ENCODE peak calls at places on chromosomes 16 and 17, in eight cellular contexts. K is GM12864, L is endothelial cell, X is cardiac fibroblast, O is fibroblast of pulmonary artery, R is BJ, Z is progenitor cell of endocrine pancreas, B is Caco-2. G is an unnamed sample.

GRCh38 chr16:46658925-46659324 is 30.1 kb downstream of the VPS35 start:
- DNase-seq in L (no peak), R (no peak), X (no peak), O (no peak), B (no peak), Z (no peak), K (peak), G (no peak)

GRCh38 chr17:6853764-6854442 is 22.4 kb upstream of the TEKT1 start:
- DNase-seq in Z (no peak), L (peak), R (no peak), O (no peak), K (no peak), X (no peak), B (peak), G (no peak)

GRCh38 chr17:1074886-1075665 is 78.1 kb downstream of the TIMM22 start:
- DNase-seq in X (no peak), K (no peak), R (no peak), Z (no peak), B (no peak), L (no peak), O (no peak), G (no peak)

GRCh38 chr17:36858119-36859002 is 78.9 kb upstream of the LHX1 start:
- DNase-seq in B (no peak), R (no peak), Z (no peak), O (no peak), X (no peak), K (no peak), L (no peak), G (peak)

GRCh38 chr16:69078073-69078472 is 27.4 kb upstream of the HAS3 start:
- DNase-seq in R (no peak), K (no peak), Z (no peak), L (no peak), O (no peak), B (no peak), X (no peak), G (no peak)

GRCh38 chr17:29102046-29102445 is 59.1 kb downstream of the PIPOX start:
- DNase-seq in B (no peak), O (no peak), L (no peak), R (no peak), Z (no peak), X (no peak), K (no peak), G (no peak)

GRCh38 chr16:1674306-1674705 is 3.8 kb upstream of the JPT2 start:
- DNase-seq in L (no peak), K (no peak), R (no peak), X (no peak), O (no peak), Z (no peak), B (no peak), G (no peak)

GRCh38 chr16:54355251-54355650 is 68.7 kb upstream of the IRX3 start:
- DNase-seq in X (peak), L (no peak), B (no peak), K (no peak), R (no peak), Z (no peak), O (peak), G (no peak)

GRCh38 chr17:68731465-68731864 is 130.3 kb upstream of the FAM20A start:
- DNase-seq in B (no peak), Z (no peak), R (no peak), X (no peak), K (no peak), O (no peak), L (no peak), G (no peak)

GRCh38 chr16:55655709-55656694 is at the start of gene SLC6A2:
- DNase-seq in L (peak), R (no peak), K (no peak), O (no peak), X (peak), Z (peak), B (no peak), G (no peak)

GRCh38 chr17:74825003-74825627 is 34.6 kb downstream of the GRIN2C start:
- DNase-seq in Z (no peak), R (no peak), K (no peak), B (no peak), L (no peak), X (no peak), O (no peak), G (no peak)

GRCh38 chr17:72414967-72415853 is 294.4 kb downstream of the SOX9 start:
- DNase-seq in Z (no peak), O (no peak), L (no peak), X (no peak), B (no peak), R (no peak), K (no peak), G (no peak)

GRCh38 chr16:14372471-14372870 is 257.6 kb downstream of the PARN start:
- DNase-seq in B (no peak), X (no peak), Z (no peak), O (no peak), R (no peak), K (no peak), L (no peak), G (no peak)

GRCh38 chr17:8791910-8792270 is 7.3 kb downstream of the MFSD6L start:
- DNase-seq in L (no peak), X (peak), Z (no peak), B (no peak), R (peak), K (no peak), O (peak), G (no peak)

GRCh38 chr17:37446027-37446426 is 39.3 kb downstream of the TADA2A start:
- DNase-seq in O (no peak), Z (no peak), K (no peak), B (no peak), R (no peak), X (no peak), L (no peak), G (no peak)

GRCh38 chr16:31141489-31142108 is 6.1 kb upstream of the PRSS8 start:
- DNase-seq in Z (no peak), X (no peak), O (no peak), B (no peak), K (no peak), R (no peak), L (no peak), G (peak)

GRCh38 chr17:50787106-50787505 is 19.8 kb upstream of the ANKRD40CL start:
- DNase-seq in L (no peak), Z (no peak), O (no peak), X (no peak), B (no peak), R (no peak), K (no peak), G (no peak)

GRCh38 chr16:30748634-30749445 is 615 bp downstream of the PHKG2 start:
- DNase-seq in B (peak), R (no peak), Z (no peak), K (no peak), L (peak), X (peak), O (peak), G (peak)

GRCh38 chr17:75927286-75927922 is 13.4 kb downstream of the FBF1 start:
- DNase-seq in X (peak), Z (no peak), R (no peak), B (peak), O (no peak), K (no peak), L (peak), G (peak)

GRCh38 chr17:32319548-32319905 is 22.4 kb downstream of the C17orf75 start:
- DNase-seq in B (peak), K (no peak), O (peak), Z (peak), X (peak), L (peak), R (no peak), G (peak)

GRCh38 chr17:43598359-43599045 is 52.4 kb upstream of the ETV4 start:
- DNase-seq in K (no peak), X (no peak), R (no peak), Z (no peak), L (no peak), B (no peak), O (no peak), G (no peak)

GRCh38 chr17:42118545-42118944 is 2.6 kb downstream of the KAT2A start:
- DNase-seq in X (peak), K (no peak), O (peak), B (peak), L (peak), Z (no peak), R (no peak), G (peak)

GRCh38 chr16:84618428-84619102 is 687 bp upstream of the COTL1 start:
- DNase-seq in O (peak), R (peak), K (no peak), X (peak), L (no peak), B (peak), Z (no peak), G (peak)

GRCh38 chr17:75743625-75744206 is 21.3 kb downstream of the GALK1 start:
- DNase-seq in L (no peak), X (no peak), Z (no peak), B (no peak), O (no peak), R (no peak), K (no peak), G (no peak)

GRCh38 chr16:1763521-1764511 is 7.5 kb downstream of the NME3 start:
- DNase-seq in K (no peak), B (peak), R (no peak), O (no peak), L (peak), X (peak), Z (no peak), G (no peak)

GRCh38 chr17:1742371-1743093 is at the start of gene SERPINF2:
- DNase-seq in O (no peak), B (peak), X (no peak), R (no peak), Z (no peak), K (no peak), L (no peak), G (no peak)

GRCh38 chr16:22670044-22670536 is 143.9 kb upstream of the HS3ST2 start:
- DNase-seq in L (no peak), O (no peak), K (no peak), Z (no peak), B (no peak), X (peak), R (no peak), G (no peak)

GRCh38 chr16:88349153-88349902 is 33.4 kb upstream of the ZNF469 start:
- DNase-seq in K (no peak), B (no peak), X (no peak), R (no peak), Z (no peak), L (no peak), O (no peak), G (no peak)

GRCh38 chr16:48384982-48385271 is 286 bp downstream of the SIAH1 start:
- DNase-seq in X (peak), B (peak), R (no peak), O (peak), L (no peak), K (no peak), Z (no peak), G (no peak)

GRCh38 chr17:72592242-72592966 is 471.6 kb downstream of the SOX9 start:
- DNase-seq in Z (peak), O (peak), L (peak), X (peak), R (no peak), K (no peak), B (peak), G (peak)

GRCh38 chr16:83978401-83978904 is 10.4 kb downstream of the NECAB2 start:
- DNase-seq in R (no peak), X (no peak), K (no peak), B (no peak), Z (no peak), O (no peak), L (no peak), G (no peak)

GRCh38 chr16:58515871-58516767 is 802 bp downstream of the SETD6 start:
- DNase-seq in X (no peak), R (no peak), L (no peak), O (no peak), B (peak), Z (no peak), K (no peak), G (peak)

GRCh38 chr17:64775701-64776570 is 113.8 kb upstream of the SMURF2 start:
- DNase-seq in B (no peak), O (no peak), Z (no peak), X (no peak), L (no peak), K (no peak), R (no peak), G (no peak)

DNA sequence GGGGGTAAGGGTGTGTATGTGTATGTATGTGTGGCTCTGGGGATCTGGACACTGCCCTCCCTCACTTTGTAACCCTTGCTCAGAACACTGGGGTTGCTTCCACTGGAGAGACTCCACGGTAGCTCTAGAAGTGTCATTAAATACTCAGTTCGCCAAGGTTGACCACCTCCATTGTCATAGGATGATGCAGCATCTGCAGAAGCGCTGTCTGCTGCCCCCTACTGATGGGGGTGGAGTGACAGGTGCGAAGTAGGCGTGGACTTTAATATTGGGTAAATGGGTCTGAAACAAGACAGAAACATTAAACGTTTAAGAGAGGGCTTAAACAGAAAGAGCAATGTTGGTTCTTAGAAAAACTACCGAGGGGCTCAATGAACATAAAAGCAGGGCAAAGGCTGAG is 35.5 kb upstream of the STAC2 start:
- DNase-seq in R (no peak), B (peak), L (peak), Z (no peak), O (no peak), K (no peak), X (no peak), G (peak)
- TF ChIP-seq CTCF in R (peak), B (peak), L (peak), Z (peak), O (peak), K (peak), X (peak), G (peak)

GRCh38 chr16:77782694-77783093 is 5.7 kb upstream of the VAT1L start:
- DNase-seq in R (no peak), B (peak), L (no peak), Z (no peak), K (no peak), O (no peak), X (peak), G (no peak)
- TF ChIP-seq CTCF in R (peak), B (peak), L (no peak), Z (peak), K (peak), O (peak), X (no peak), G (no peak)

DNA sequence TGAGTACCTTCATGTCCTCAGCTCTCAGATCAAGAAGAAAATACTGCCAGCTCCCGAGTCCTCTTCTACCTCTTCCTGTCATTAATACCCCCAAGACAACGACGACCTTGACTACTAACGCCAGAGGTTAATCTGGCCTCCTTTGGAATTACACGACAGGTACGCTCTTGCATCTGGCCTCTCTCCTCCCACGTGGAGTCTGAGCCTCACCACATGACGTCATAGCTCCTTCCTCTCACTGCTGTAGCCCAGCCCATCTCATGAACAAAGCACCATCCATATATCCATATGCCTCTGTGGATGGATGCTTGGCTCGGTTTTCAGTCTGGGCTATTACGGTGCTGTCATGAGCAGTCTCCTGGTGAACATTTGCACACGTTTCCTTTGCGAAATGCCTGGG is 110.2 kb upstream of the TNRC6C start:
- DNase-seq in L (no peak), R (no peak), B (no peak), Z (no peak), O (no peak), X (no peak), K (no peak), G (no peak)
- TF ChIP-seq CTCF in L (no peak), R (no peak), B (no peak), Z (no peak), O (no peak), X (no peak), K (no peak), G (no peak)

GRCh38 chr16:11050536-11050935 is 106.2 kb downstream of the CLEC16A start:
- DNase-seq in L (no peak), B (no peak), K (no peak), X (no peak), O (no peak), R (no peak), Z (no peak), G (no peak)
- TF ChIP-seq CTCF in L (no peak), B (no peak), K (no peak), X (no peak), O (no peak), R (no peak), Z (no peak), G (no peak)

DNA sequence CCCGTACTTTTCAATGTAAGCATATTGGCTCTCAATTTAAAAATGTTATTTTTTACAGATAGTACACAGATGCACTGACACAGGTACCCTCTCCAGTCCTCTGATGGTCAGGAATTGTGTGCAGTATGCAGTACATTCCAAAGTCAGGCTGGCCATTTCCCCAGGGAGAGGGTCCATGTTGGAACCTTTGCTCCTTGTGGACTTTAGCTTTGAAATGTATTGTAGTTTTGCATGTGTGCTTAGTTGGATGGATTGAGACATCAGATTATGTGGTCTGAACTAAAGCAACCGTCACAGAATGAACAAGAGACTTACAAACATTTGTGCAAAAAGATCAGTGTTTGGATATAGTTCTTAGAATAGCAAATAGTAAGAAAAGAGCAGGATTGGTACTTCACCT is 381.1 kb downstream of the WWOX start:
- DNase-seq in L (no peak), O (no peak), X (no peak), Z (no peak), B (no peak), K (no peak), R (no peak), G (no peak)
- TF ChIP-seq CTCF in L (no peak), O (no peak), X (no peak), Z (no peak), B (no peak), K (no peak), R (no peak), G (no peak)

GRCh38 chr17:39391448-39391847 is 10.0 kb downstream of the FBXL20 start:
- DNase-seq in L (no peak), R (no peak), K (no peak), X (no peak), Z (no peak), O (no peak), B (no peak), G (no peak)

GRCh38 chr17:39393732-39394131 is 7.7 kb downstream of the FBXL20 start:
- DNase-seq in B (no peak), X (peak), R (no peak), K (no peak), L (no peak), O (peak), Z (no peak), G (no peak)
- TF ChIP-seq CTCF in B (no peak), X (no peak), R (no peak), K (no peak), L (no peak), O (no peak), Z (no peak), G (no peak)

DNA sequence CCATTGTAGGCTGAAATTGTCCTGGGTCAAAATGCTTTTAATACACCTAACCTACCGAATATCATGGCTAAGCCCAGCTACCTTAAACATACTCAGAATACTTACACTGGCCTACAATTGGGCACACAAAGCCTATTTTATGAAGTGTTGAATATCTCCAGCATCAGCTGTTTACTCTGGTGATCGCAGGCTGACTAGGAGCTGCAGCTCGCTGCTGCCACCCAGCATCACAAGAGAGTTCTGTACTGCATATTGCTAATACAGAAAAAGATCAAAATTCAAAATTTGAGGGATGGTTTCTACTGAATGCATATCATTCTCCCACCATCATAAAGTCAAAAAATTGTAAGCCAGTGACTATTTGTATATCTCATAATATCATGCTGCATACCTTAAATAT is 55.3 kb downstream of the ULK2 start:
- DNase-seq in Z (no peak), L (no peak), R (no peak), B (peak), O (peak), K (no peak), X (peak), G (no peak)
- TF ChIP-seq CTCF in Z (peak), L (no peak), R (peak), B (no peak), O (peak), K (peak), X (peak), G (no peak)

GRCh38 chr17:81538651-81539570 is 10.7 kb downstream of the FSCN2 start:
- DNase-seq in O (no peak), L (no peak), K (no peak), Z (no peak), X (no peak), R (no peak), B (no peak), G (no peak)

GRCh38 chr17:81536299-81537290 is 8.4 kb downstream of the FSCN2 start:
- DNase-seq in R (no peak), X (peak), O (no peak), B (no peak), K (no peak), L (no peak), Z (no peak), G (peak)

GRCh38 chr17:81535480-81536298 is 7.5 kb downstream of the FSCN2 start:
- DNase-seq in B (no peak), L (no peak), O (no peak), R (no peak), Z (no peak), X (no peak), K (no peak), G (no peak)

GRCh38 chr17:81537856-81538555 is 9.8 kb downstream of the FSCN2 start:
- DNase-seq in B (no peak), X (no peak), O (no peak), L (no peak), K (no peak), Z (no peak), R (no peak), G (no peak)

DNA sequence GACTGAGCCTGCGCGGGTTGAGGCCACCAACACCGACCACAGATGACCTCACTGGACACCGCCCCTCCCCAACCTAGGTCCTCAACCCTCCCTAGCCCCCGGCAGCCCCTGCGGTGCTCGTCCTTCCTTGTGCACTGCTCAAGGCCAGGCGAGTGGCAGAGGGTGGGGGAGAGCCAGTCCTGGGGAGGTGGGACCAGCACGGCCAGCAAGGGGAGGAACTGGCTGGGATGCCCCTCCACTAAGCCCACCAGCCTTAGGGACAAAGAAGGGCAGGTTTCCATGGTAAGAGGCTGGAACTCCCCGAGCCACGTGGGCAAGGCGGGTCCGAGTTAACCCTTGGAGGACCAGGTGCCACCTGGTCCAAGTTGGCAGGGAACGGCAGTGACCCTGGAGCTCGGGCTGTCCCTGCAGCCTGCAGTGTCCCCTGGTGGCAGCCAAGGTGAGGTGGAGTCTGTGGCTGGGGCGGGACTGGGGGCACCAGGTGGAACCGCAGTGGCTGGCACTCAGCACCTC is 9.2 kb downstream of the FSCN2 start:
- DNase-seq in X (no peak), R (no peak), Z (peak), B (no peak), K (no peak), O (no peak), L (peak), G (peak)
- TF ChIP-seq CTCF in X (peak), R (peak), Z (peak), B (peak), K (peak), O (peak), L (peak), G (peak)

DNA sequence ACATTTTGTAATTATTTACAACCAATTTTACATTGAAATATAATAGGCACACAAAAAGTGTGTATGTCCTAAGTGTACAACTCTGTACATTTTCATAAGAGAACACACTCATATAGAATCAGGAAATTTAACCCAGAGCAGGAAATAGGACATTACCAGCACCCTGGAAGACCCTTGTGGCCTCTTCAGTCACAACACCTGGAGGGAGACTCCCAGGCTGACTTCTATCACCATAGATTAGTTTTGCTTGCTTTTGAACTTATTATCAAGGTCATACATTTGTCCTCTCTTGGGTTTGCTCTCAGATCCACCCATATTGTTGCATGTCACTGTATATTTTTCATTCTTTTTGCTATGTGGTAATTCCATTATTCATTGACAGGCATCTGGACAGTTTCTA is 5.8 kb downstream of the RIPOR1 start:
- DNase-seq in O (no peak), L (no peak), X (no peak), B (no peak), R (no peak), K (no peak), Z (no peak), G (no peak)
- TF ChIP-seq CTCF in O (no peak), L (no peak), X (no peak), B (no peak), R (no peak), K (no peak), Z (no peak), G (no peak)